ENCODE peak calls at places on chromosomes 4 and X, in eight cellular contexts. L is fibroblast of lung, I is astrocyte of the cerebellum, U is nephron progenitor cell, W is transverse colon, J is GM20000, B is lower leg skin, A is choroid plexus epithelial cell. F is an unnamed sample.

GRCh38 chrX:69314436-69315348 is 149.4 kb upstream of the PJA1 start:
- DNase-seq in L (no peak), I (no peak), U (no peak), W (no peak), J (no peak), B (no peak), A (no peak), F (peak; percentile 40)

GRCh38 chrX:12895856-12896255 is 10.6 kb upstream of the TLR8 start:
- DNase-seq in L (peak; percentile 18), I (no peak), U (no peak), W (no peak), J (no peak), B (no peak), A (peak; percentile 6), F (no peak)

GRCh38 chrX:153374426-153374825 is 26.7 kb downstream of the PNMA6E start:
- DNase-seq in L (no peak), I (no peak), U (no peak), W (no peak), J (no peak), B (no peak), A (peak; percentile 11), F (no peak)

GRCh38 chrX:23376581-23376980 is 41.9 kb downstream of the PTCHD1 start:
- DNase-seq in L (no peak), I (no peak), U (no peak), W (no peak), J (no peak), B (no peak), A (no peak), F (no peak)

GRCh38 chr4:5712517-5712916 is 1.5 kb downstream of the EVC start:
- DNase-seq in L (peak; percentile 97), I (peak; percentile 41), U (no peak), W (no peak), J (peak; percentile 50), B (no peak), A (peak; percentile 87), F (no peak)

GRCh38 chr4:137065306-137065705 is 467.0 kb downstream of the PCDH18 start:
- DNase-seq in L (peak; percentile 39), I (peak; percentile 39), U (no peak), W (no peak), J (no peak), B (no peak), A (peak; percentile 16), F (no peak)

GRCh38 chrX:154321152-154321551 is 25.6 kb downstream of the TKTL1 start:
- DNase-seq in L (no peak), I (no peak), U (no peak), W (no peak), J (no peak), B (no peak), A (no peak), F (no peak)

GRCh38 chrX:109856974-109857373 is 123.9 kb upstream of the ACSL4 start:
- DNase-seq in L (peak; percentile 14), I (no peak), U (peak; percentile 15), W (no peak), J (no peak), B (no peak), A (peak; percentile 56), F (no peak)

GRCh38 chr4:125796138-125796537 is 481.4 kb downstream of the FAT4 start:
- DNase-seq in L (no peak), I (no peak), U (no peak), W (no peak), J (no peak), B (no peak), A (peak; percentile 18), F (no peak)

GRCh38 chr4:164337219-164337944 is 416.5 kb upstream of the SMIM31 start:
- DNase-seq in L (no peak), I (no peak), U (no peak), W (no peak), J (no peak), B (no peak), A (no peak), F (no peak)

GRCh38 chr4:8185280-8185679 is 13.8 kb upstream of the SH3TC1 start:
- DNase-seq in L (peak; percentile 88), I (peak; percentile 79), U (no peak), W (no peak), J (no peak), B (no peak), A (peak; percentile 98), F (no peak)

GRCh38 chrX:96568088-96568487 is 116.6 kb upstream of the DIAPH2 start:
- DNase-seq in L (no peak), I (no peak), U (no peak), W (no peak), J (no peak), B (no peak), A (no peak), F (no peak)

GRCh38 chr4:32417113-32417704 is 1697.0 kb downstream of the PCDH7 start:
- DNase-seq in L (no peak), I (no peak), U (no peak), W (no peak), J (no peak), B (no peak), A (peak; percentile 31), F (no peak)

GRCh38 chr4:8837181-8837811 is 34.3 kb downstream of the HMX1 start:
- DNase-seq in L (no peak), I (no peak), U (no peak), W (peak; percentile 3), J (no peak), B (no peak), A (no peak), F (no peak)

GRCh38 chr4:94408549-94409374 is 43.0 kb upstream of the PDLIM5 start:
- DNase-seq in L (peak; percentile 84), I (no peak), U (no peak), W (no peak), J (no peak), B (no peak), A (peak; percentile 74), F (no peak)

GRCh38 chrX:19865567-19866363 is 21.6 kb downstream of the SH3KBP1 start:
- DNase-seq in L (no peak), I (no peak), U (no peak), W (no peak), J (no peak), B (peak; percentile 17), A (no peak), F (no peak)

GRCh38 chr4:129239088-129239487 is 143.1 kb downstream of the C4orf33 start:
- DNase-seq in L (no peak), I (no peak), U (no peak), W (peak; percentile 35), J (no peak), B (no peak), A (peak; percentile 66), F (no peak)

GRCh38 chr4:184383497-184384055 is 90.8 kb downstream of the IRF2 start:
- DNase-seq in L (peak; percentile 96), I (peak; percentile 88), U (no peak), W (peak; percentile 32), J (no peak), B (peak; percentile 61), A (peak; percentile 97), F (peak; percentile 42)

GRCh38 chr4:54036184-54036583 is 28.2 kb downstream of the CHIC2 start:
- DNase-seq in L (no peak), I (no peak), U (no peak), W (no peak), J (no peak), B (no peak), A (no peak), F (no peak)

GRCh38 chrX:137432609-137433008 is 133.3 kb upstream of the ZIC3 start:
- DNase-seq in L (no peak), I (peak; percentile 5), U (peak; percentile 34), W (no peak), J (peak; percentile 45), B (no peak), A (peak; percentile 52), F (no peak)

GRCh38 chrX:49840679-49841078 is 11.6 kb downstream of the PAGE4 start:
- DNase-seq in L (peak; percentile 28), I (no peak), U (peak; percentile 80), W (peak; percentile 27), J (peak; percentile 27), B (no peak), A (peak; percentile 50), F (peak; percentile 36)
- TF ChIP-seq CTCF in L (peak; percentile 5), I (peak; percentile 40), U (peak; percentile 42), W (no peak), J (peak; percentile 22), B (no peak), A (peak; percentile 49), F (no peak)

DNA sequence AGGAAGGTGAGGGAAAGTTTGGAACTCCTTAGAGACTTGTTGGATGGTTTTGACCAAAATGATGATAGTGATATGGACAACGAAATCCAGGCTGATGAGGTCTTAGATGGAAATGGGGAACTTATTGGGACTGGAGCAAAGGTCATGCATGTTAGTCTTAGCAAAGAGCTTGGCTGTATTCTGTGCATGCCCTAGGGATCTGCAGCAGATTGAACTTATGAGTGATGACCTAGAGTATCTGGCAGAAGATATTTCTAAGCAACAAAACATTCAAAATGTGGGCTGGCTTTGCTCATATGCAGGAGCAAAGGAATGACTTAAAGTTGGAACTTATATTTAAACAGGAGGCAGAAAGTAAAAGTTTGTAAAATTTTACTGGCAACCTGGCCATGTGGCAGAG is 489.3 kb upstream of the DIPK2B start:
- DNase-seq in L (no peak), I (no peak), U (no peak), W (no peak), J (no peak), B (no peak), A (no peak), F (no peak)
- TF ChIP-seq CTCF in L (no peak), I (no peak), U (no peak), W (no peak), J (no peak), B (no peak), A (no peak), F (no peak)

DNA sequence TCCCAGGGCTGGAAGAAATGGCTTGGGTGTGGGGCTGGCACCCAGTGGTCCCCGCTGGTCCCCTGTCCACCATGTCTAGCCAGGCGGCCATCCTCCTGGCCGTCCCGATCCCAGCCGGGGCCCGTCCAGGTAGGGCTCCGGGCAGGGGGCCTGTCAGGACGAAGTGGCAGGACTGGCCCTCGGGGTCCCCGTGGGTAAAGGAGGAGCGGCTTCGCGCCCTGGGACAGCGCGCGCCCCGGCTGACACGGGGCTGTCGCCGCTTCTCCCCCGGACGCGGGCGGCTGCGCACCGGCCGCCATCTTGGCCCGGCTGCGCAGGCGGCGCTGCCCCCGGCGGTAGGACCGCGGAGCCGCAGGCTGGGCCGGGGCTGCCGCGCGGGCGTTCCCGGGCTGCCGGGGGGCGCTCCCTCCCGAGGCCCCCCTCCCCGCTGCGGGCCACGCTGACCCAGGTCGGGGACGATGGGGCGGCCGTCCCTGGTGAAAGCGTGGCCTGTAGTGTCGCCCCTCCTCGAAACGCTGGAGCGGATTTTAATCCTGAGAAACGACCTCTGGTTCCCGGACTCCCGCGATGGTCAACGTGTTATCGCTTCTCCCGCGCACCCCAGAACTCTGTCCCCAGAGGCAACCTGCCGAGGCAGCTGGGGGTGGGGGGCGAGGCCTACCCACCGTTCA is 60.4 kb upstream of the BCOR start:
- DNase-seq in L (no peak), I (no peak), U (peak; percentile 55), W (no peak), J (peak; percentile 84), B (no peak), A (no peak), F (no peak)
- TF ChIP-seq CTCF in L (peak; percentile 8), I (no peak), U (no peak), W (peak; percentile 26), J (peak; percentile 16), B (no peak), A (no peak), F (peak; percentile 28)

DNA sequence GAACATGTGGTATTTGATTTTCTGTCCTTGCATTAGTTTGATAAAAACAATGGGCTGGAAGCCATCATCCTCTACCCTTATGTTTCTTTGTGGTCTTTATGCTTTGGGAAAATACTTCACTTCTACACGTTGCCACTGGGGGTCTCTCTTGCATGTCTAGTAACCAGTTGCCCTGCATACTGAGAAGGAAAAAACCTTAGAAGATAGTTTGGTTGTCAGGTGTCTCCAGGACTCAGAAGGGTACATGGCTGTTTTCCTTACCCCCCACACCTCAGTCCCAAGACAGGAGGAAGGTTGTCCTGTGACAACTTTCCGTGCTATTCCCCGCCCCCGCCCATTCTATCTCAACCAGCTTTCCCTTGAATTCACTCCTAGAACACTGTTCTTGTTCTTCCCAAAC is 62.1 kb upstream of the LANCL3 start:
- DNase-seq in L (no peak), I (peak; percentile 1), U (no peak), W (no peak), J (no peak), B (no peak), A (peak; percentile 31), F (no peak)
- TF ChIP-seq CTCF in L (peak; percentile 23), I (peak; percentile 45), U (peak; percentile 44), W (peak; percentile 38), J (no peak), B (no peak), A (peak; percentile 41), F (no peak)